ENCODE peak calls at places on chromosomes 3 and 15, in ten cellular contexts. S is uterus, G is vagina, N is psoas muscle, F is endothelial cell, C is astrocyte, D is heart left ventricle, Z is GM03348, A is astrocyte of the spinal cord, T is activated gamma-delta T cell treated with Interleukin-2 at 50 U/mL for 16 hours. H is an unnamed sample.

GRCh38 chr15:101489236-101489632 is 273 bp downstream of the PCSK6 start:
- DNase-seq in G (no peak), S (no peak), F (peak; percentile 44), C (no peak), T (no peak), A (no peak), N (peak; percentile 83), Z (peak; percentile 55), D (peak; percentile 75), H (no peak)

GRCh38 chr3:64861684-64862083 is 173.9 kb upstream of the ADAMTS9 start:
- DNase-seq in N (no peak), A (no peak), D (no peak), T (no peak), C (no peak), Z (no peak), S (no peak), G (no peak), F (no peak), H (no peak)

GRCh38 chr15:79394231-79394630 is 37.9 kb upstream of the MINAR1 start:
- DNase-seq in F (no peak), Z (peak; percentile 73), C (peak; percentile 74), D (no peak), S (no peak), N (no peak), A (peak; percentile 59), T (no peak), G (no peak), H (no peak)

GRCh38 chr3:169952045-169952444 is 14.6 kb upstream of the SEC62 start:
- DNase-seq in S (no peak), F (no peak), A (no peak), N (no peak), G (no peak), C (no peak), D (no peak), Z (no peak), T (no peak), H (no peak)

GRCh38 chr3:46538803-46539442 is 27.2 kb downstream of the LRRC2 start:
- DNase-seq in Z (peak; percentile 78), G (no peak), N (peak; percentile 73), S (peak; percentile 21), C (peak; percentile 49), D (peak; percentile 85), F (peak; percentile 33), T (peak; percentile 89), A (peak; percentile 57), H (peak; percentile 43)

GRCh38 chr3:124860599-124860998 is 26.6 kb downstream of the ITGB5 start:
- DNase-seq in C (peak; percentile 99), N (peak; percentile 74), Z (peak; percentile 91), D (no peak), F (no peak), A (peak; percentile 96), S (peak; percentile 74), T (no peak), G (no peak), H (peak; percentile 94)

GRCh38 chr15:99558084-99558483 is 7.7 kb upstream of the MEF2A start:
- DNase-seq in N (no peak), A (no peak), D (no peak), S (no peak), Z (no peak), G (no peak), C (no peak), T (no peak), F (no peak), H (no peak)

GRCh38 chr15:95469601-95470000 is 860.9 kb upstream of the NR2F2 start:
- DNase-seq in G (no peak), Z (no peak), D (no peak), F (no peak), T (no peak), S (no peak), N (no peak), C (no peak), A (peak; percentile 21), H (no peak)

GRCh38 chr15:91965501-91966180 is 112.1 kb downstream of the SLCO3A1 start:
- DNase-seq in F (no peak), S (no peak), Z (peak; percentile 26), G (no peak), T (no peak), A (peak; percentile 71), D (no peak), C (peak; percentile 66), N (no peak), H (peak; percentile 78)

GRCh38 chr3:140636452-140637138 is 41.3 kb upstream of the TRIM42 start:
- DNase-seq in C (no peak), N (no peak), D (no peak), S (no peak), T (no peak), A (no peak), Z (no peak), F (no peak), G (no peak), H (peak; percentile 18)

GRCh38 chr15:66388576-66388975 is 1.9 kb downstream of the MAP2K1 start:
- DNase-seq in D (no peak), N (no peak), Z (no peak), G (no peak), S (no peak), F (no peak), C (no peak), A (no peak), T (no peak), H (no peak)

GRCh38 chr3:113097821-113098516 is 107.2 kb downstream of the GTPBP8 start:
- DNase-seq in G (no peak), T (no peak), F (no peak), S (no peak), Z (peak; percentile 66), N (no peak), C (peak; percentile 91), D (no peak), A (peak; percentile 89), H (peak; percentile 94)